ENCODE peak calls at places on chromosomes 13 and 19, in six cellular contexts. E is left ventricle myocardium inferior, K is thoracic aorta, C is breast epithelium, L is PC-3, O is ascending aorta. S is an unnamed sample.

GRCh38 chr19:46014534-46014933 is 8.3 kb downstream of the PGLYRP1 start:
- DNase-seq in L (no peak), E (no peak), K (no peak), C (no peak), O (no peak), S (no peak)

GRCh38 chr19:12838182-12838890 is at the start of gene MAST1:
- DNase-seq in E (no peak), C (no peak), K (no peak), O (no peak), L (peak; percentile 80), S (peak; percentile 14)

GRCh38 chr19:41706741-41707501 is 1.5 kb upstream of the CEACAM5 start:
- DNase-seq in L (peak; percentile 71), E (peak; percentile 23), K (no peak), C (no peak), O (no peak), S (peak; percentile 19)

GRCh38 chr19:5993516-5994406 is 15.8 kb upstream of the RANBP3 start:
- DNase-seq in C (no peak), K (no peak), O (no peak), L (peak; percentile 30), E (peak; percentile 55), S (no peak)

GRCh38 chr19:44796701-44797115 is 12.2 kb upstream of the BCAM start:
- DNase-seq in K (no peak), E (peak; percentile 66), C (peak; percentile 55), O (no peak), L (peak; percentile 73), S (no peak)

GRCh38 chr13:105587786-105588185 is 947.7 kb downstream of the EFNB2 start:
- DNase-seq in C (no peak), E (no peak), K (no peak), L (peak; percentile 91), O (no peak), S (no peak)

GRCh38 chr13:71913717-71914116 is 46.7 kb upstream of the DACH1 start:
- DNase-seq in K (no peak), L (no peak), C (no peak), O (no peak), E (no peak), S (no peak)

GRCh38 chr19:16085115-16085514 is 8.8 kb downstream of the TPM4 start:
- DNase-seq in E (no peak), C (no peak), L (peak; percentile 42), O (no peak), K (no peak), S (no peak)

GRCh38 chr19:38665950-38666661 is 18.7 kb downstream of the ACTN4 start:
- DNase-seq in L (peak; percentile 66), K (no peak), E (peak; percentile 73), O (peak; percentile 95), C (peak; percentile 76), S (no peak)

GRCh38 chr13:110336681-110337080 is 29.6 kb downstream of the COL4A2 start:
- DNase-seq in O (peak; percentile 64), C (no peak), K (no peak), L (no peak), E (no peak), S (no peak)
- H3K27ac ChIP-seq in O (peak overlapping the region; percentile 96), C (peak overlapping the region; percentile 95), K (peak overlapping the region; percentile 96), L (no peak overlapping the region), E (peak overlapping the region; percentile 89), S (no peak overlapping the region)

GRCh38 chr19:1760020-1760419 is 6.7 kb downstream of the ONECUT3 start:
- DNase-seq in C (no peak), E (no peak), O (no peak), K (no peak), L (no peak), S (no peak)
- H3K27me3 ChIP-seq in C (peaks cover 97% of the 10 kb centered on the region), E (peaks cover 100% of the 10 kb centered on the region), O (peaks cover 49% of the 10 kb centered on the region), K (peaks cover 19% of the 10 kb centered on the region), L (peaks cover 20% of the 10 kb centered on the region), S (peaks cover 90% of the 10 kb centered on the region)

GRCh38 chr13:80297094-80297493 is 43.8 kb downstream of the SPRY2 start:
- DNase-seq in K (no peak), O (no peak), C (no peak), E (no peak), L (no peak), S (no peak)
- H3K4me1 ChIP-seq in K (no peaks in the 10 kb centered on the region), O (no peaks in the 10 kb centered on the region), C (no peaks in the 10 kb centered on the region), E (peaks cover 5% of the 10 kb centered on the region), L (no peaks in the 10 kb centered on the region), S (no peaks in the 10 kb centered on the region)

DNA sequence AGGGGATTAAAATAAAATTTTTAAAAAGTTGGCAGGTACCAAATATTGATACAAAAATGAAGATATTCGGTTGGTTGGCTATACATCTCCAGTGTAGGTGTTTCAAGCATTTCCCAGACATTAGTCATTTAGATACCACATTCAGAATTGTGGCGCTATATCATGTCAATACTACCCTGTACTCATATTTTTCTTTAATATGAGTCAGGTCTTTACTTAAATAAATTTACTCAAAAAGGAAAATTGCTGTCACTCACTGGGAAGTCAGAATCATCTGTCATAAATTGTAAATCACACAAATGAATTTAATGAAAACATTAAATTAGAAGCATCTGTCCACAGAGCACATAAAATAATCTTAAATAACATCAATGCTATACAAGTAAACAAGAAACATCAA is 134.2 kb downstream of the TSHZ3 start:
- DNase-seq in L (peak; percentile 51), O (no peak), K (no peak), E (no peak), C (no peak), S (no peak)
- H3K27ac ChIP-seq in L (peak overlapping the region; percentile 87), O (no peak overlapping the region), K (no peak overlapping the region), E (no peak overlapping the region), C (no peak overlapping the region), S (no peak overlapping the region)

GRCh38 chr19:33347300-33347699 is 26.2 kb upstream of the CEBPG start:
- DNase-seq in O (no peak), L (no peak), E (no peak), K (no peak), C (no peak), S (no peak)

GRCh38 chr19:33344611-33345010 is 28.9 kb upstream of the CEBPG start:
- DNase-seq in C (no peak), O (no peak), E (no peak), L (no peak), K (no peak), S (no peak)

GRCh38 chr19:33348301-33349010 is 25.1 kb upstream of the CEBPG start:
- DNase-seq in E (no peak), C (no peak), K (no peak), L (no peak), O (no peak), S (no peak)

GRCh38 chr19:33345163-33345562 is 28.3 kb upstream of the CEBPG start:
- DNase-seq in K (no peak), L (no peak), O (no peak), E (no peak), C (no peak), S (no peak)

DNA sequence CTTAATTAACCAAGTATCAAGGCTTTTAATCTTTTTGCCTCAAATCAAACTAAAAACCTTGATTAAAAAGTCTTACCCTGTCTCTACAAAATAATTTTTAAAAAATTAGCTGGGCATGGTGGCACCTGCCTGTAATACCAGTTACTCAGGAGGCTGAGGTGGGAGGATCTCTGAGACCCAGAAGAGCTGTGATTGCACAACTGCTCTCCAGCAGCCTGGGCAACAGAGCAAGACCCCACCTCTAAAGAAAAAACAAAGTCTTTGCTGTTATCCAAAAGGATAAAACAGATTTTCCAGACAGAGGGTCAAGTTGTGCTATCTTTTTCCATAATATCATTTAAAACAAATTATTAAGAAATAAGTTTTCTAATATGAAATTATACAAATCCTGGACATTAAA is 26.8 kb upstream of the CEBPG start:
- DNase-seq in E (no peak), K (no peak), L (no peak), O (no peak), C (no peak), S (no peak)
- H3K27me3 ChIP-seq in E (peaks cover 88% of the 10 kb centered on the region), K (no peaks in the 10 kb centered on the region), L (peaks cover 51% of the 10 kb centered on the region), O (no peaks in the 10 kb centered on the region), C (no peaks in the 10 kb centered on the region), S (no peaks in the 10 kb centered on the region)

GRCh38 chr13:99385940-99386339 is 78.7 kb upstream of the GPR183 start:
- DNase-seq in C (no peak), O (peak; percentile 52), E (no peak), L (no peak), K (no peak), S (no peak)

GRCh38 chr13:99383946-99384345 is 76.7 kb upstream of the GPR183 start:
- DNase-seq in O (peak; percentile 25), K (no peak), E (no peak), L (no peak), C (no peak), S (no peak)

GRCh38 chr13:99384468-99384867 is 77.3 kb upstream of the GPR183 start:
- DNase-seq in L (no peak), K (no peak), E (no peak), C (no peak), O (peak; percentile 56), S (peak; percentile 37)

GRCh38 chr13:99386495-99386894 is 79.3 kb upstream of the GPR183 start:
- DNase-seq in C (no peak), L (no peak), K (no peak), O (peak; percentile 50), E (no peak), S (no peak)

DNA sequence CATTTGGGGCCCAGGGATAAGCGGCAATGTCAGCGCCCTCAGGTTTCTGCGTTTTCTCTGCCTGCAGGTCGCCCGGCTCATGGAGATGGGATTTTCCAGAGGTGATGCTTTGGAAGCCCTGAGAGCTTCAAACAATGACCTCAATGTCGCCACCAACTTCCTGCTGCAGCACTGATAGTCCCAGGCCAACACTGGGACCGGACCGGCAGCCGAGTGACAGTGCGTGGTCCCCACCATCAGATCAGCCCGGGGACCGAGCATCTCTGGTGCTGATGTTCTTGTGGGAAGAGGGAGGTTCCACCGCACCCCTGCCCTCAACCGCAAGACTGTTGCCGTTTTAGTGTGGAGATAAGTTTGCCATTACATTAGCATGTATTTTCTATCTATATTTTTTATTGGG is 78.0 kb upstream of the GPR183 start:
- DNase-seq in O (peak; percentile 61), K (no peak), C (no peak), L (no peak), E (no peak), S (no peak)
- H3K4me1 ChIP-seq in O (no peaks in the 10 kb centered on the region), K (no peaks in the 10 kb centered on the region), C (no peaks in the 10 kb centered on the region), L (no peaks in the 10 kb centered on the region), E (peaks cover 23% of the 10 kb centered on the region), S (peaks cover 82% of the 10 kb centered on the region)